ENCODE peak calls at places on chromosome 18, in five cellular contexts. D, Q, L, N and S are unnamed samples.
A peak's percentile ranks its signal among the peaks of the same experiment; 100 is the strongest.

GRCh38 chr18:75253043-75253442 is 42.4 kb downstream of the TSHZ1 start:
- DNase-seq in D (no peak), Q (no peak), N (no peak), L (no peak), S (no peak)

GRCh38 chr18:74284501-74285004 is 7.2 kb downstream of the CYB5A start:
- DNase-seq in Q (no peak), N (no peak), L (peak; percentile 67), D (no peak), S (no peak)

GRCh38 chr18:23994361-23994902 is 20.1 kb upstream of the TTC39C start:
- DNase-seq in D (peak; percentile 87), L (peak; percentile 67), Q (peak; percentile 96), N (peak; percentile 63), S (no peak)

GRCh38 chr18:59509477-59510173 is 150.6 kb upstream of the LMAN1 start:
- DNase-seq in Q (no peak), N (no peak), D (no peak), L (peak; percentile 61), S (peak; percentile 65)

GRCh38 chr18:78378403-78378802 is 601.2 kb upstream of the SALL3 start:
- DNase-seq in N (no peak), Q (no peak), L (no peak), D (no peak), S (no peak)

GRCh38 chr18:76364282-76365259 is 130.5 kb downstream of the ZNF516 start:
- DNase-seq in N (no peak), D (no peak), L (no peak), Q (no peak), S (no peak)

GRCh38 chr18:63016270-63016669 is 300.9 kb downstream of the PHLPP1 start:
- DNase-seq in L (peak; percentile 71), N (no peak), D (peak; percentile 82), Q (peak; percentile 19), S (no peak)

GRCh38 chr18:48857023-48857694 is 93.6 kb downstream of the SMAD7 start:
- DNase-seq in L (no peak), D (no peak), Q (no peak), N (no peak), S (no peak)

GRCh38 chr18:60413944-60414547 is 41.5 kb upstream of the MC4R start:
- DNase-seq in D (peak; percentile 30), L (no peak), N (no peak), Q (peak; percentile 1), S (no peak)

GRCh38 chr18:62935994-62936393 is 220.7 kb downstream of the PHLPP1 start:
- DNase-seq in Q (no peak), N (no peak), L (no peak), D (peak; percentile 4), S (no peak)

GRCh38 chr18:35862115-35862640 is 110.3 kb upstream of the RMP24 start:
- DNase-seq in Q (peak; percentile 19), N (no peak), L (no peak), D (no peak), S (no peak)

GRCh38 chr18:35856178-35856577 is 116.3 kb upstream of the RMP24 start:
- DNase-seq in N (no peak), L (no peak), Q (no peak), D (no peak), S (no peak)

GRCh38 chr18:35861367-35862114 is 110.9 kb upstream of the RMP24 start:
- DNase-seq in D (no peak), N (no peak), Q (peak; percentile 42), L (no peak), S (no peak)
- H3K4me3 ChIP-seq in D (no peak overlapping the region), N (no peak overlapping the region), Q (no peak overlapping the region), L (no peak overlapping the region), S (no peak overlapping the region)

GRCh38 chr18:72504866-72505265 is 39.3 kb downstream of the CBLN2 start:
- DNase-seq in Q (no peak), D (no peak), N (no peak), L (no peak), S (no peak)
- H3K9me3 ChIP-seq in Q (peaks cover 16% of the 10 kb centered on the region), D (no peaks in the 10 kb centered on the region), N (no peaks in the 10 kb centered on the region), L (no peaks in the 10 kb centered on the region), S (no peaks in the 10 kb centered on the region)

DNA sequence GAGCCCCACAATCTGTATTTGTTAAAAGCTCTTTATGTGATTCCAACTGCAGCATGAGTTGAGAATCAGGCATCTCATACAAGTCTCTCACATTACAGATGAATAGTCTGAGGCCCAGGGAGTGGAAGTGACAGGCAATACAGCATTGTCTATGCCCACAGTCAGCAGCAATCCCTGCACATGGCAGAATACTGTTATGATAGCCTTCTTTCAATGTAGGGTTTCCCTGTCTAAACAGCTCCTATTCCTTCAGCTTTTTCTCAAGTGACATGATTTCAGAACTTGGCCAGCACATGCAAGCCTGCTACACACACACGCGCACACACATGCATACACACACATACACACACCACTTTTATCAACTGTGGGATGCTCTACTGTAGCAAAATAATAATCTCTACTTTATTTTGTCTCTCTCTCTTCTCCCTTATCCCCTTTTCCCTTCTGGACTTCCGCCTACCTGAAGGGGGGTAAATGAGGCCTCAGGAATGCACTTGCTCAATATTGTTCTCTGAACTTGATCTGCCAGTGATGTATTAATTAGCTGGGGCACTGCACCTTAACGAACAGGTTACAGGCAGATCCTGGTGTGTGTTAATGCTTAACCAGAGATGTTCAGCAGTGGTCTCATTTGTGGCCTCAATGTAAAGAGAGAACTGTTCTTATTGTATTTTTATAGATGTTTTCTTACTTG is 116.0 kb downstream of the SETBP1 start:
- DNase-seq in Q (no peak), D (no peak), N (no peak), L (no peak), S (no peak)
- H3K4me1 ChIP-seq in Q (no peaks in the 10 kb centered on the region), D (peaks cover 11% of the 10 kb centered on the region), N (peaks cover 4% of the 10 kb centered on the region), L (no peaks in the 10 kb centered on the region), S (peaks cover 66% of the 10 kb centered on the region)

DNA sequence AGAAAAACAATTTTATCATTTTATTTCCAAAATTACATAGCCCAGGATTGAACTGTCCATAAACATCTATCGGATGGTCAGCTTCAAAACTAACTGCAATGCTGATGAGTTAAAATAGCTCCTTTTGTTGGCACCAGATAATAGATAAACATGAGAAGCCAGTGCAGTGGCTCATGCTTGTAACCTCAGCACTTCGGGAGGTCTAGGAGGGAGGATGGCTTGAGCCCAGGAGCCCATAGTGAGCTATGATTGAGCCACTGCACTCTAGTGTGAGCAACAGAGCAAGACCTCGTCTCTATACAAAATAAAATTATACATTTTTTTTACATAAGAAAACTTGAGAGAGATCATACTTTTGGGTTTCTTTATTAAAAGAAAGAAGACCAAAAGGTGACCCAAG is 34.6 kb upstream of the IMPA2 start:
- DNase-seq in Q (peak; percentile 17), N (no peak), D (peak; percentile 75), L (peak; percentile 44), S (no peak)
- H3K4me3 ChIP-seq in Q (no peak overlapping the region), N (no peak overlapping the region), D (peak overlapping the region; percentile 67), L (peak overlapping the region; percentile 54), S (peak overlapping the region; percentile 70)